ENCODE peak calls at places on chromosomes 11 and 22, in four cellular contexts. N is mesothelial cell of epicardium, M is mucosa of descending colon, L is fibroblast of pulmonary artery. B is an unnamed sample.

GRCh38 chr11:103210543-103210942 is 101.3 kb downstream of the DYNC2H1 start:
- DNase-seq in N (no peak), L (no peak), M (no peak), B (no peak)

GRCh38 chr11:61526956-61527731 is 18.6 kb downstream of the LRRC10B start:
- DNase-seq in N (no peak), L (no peak), M (no peak), B (no peak)

GRCh38 chr11:75270896-75271415 is 30.4 kb downstream of the TPBGL start:
- DNase-seq in L (peak; percentile 32), N (no peak), M (no peak), B (no peak)

GRCh38 chr22:39254789-39255298 is 10.1 kb upstream of the PDGFB start:
- DNase-seq in M (no peak), L (peak; percentile 41), N (no peak), B (no peak)

GRCh38 chr11:9601041-9601875 is 27.8 kb downstream of the WEE1 start:
- DNase-seq in N (no peak), M (peak; percentile 57), L (peak; percentile 70), B (no peak)

GRCh38 chr22:24322522-24322921 is 51.9 kb downstream of the SPECC1L start:
- DNase-seq in L (no peak), N (no peak), M (no peak), B (no peak)

GRCh38 chr22:24871611-24872205 is 65.7 kb downstream of the SGSM1 start:
- DNase-seq in N (no peak), M (no peak), L (no peak), B (no peak)

GRCh38 chr22:42964994-42965699 is 49.8 kb downstream of the PACSIN2 start:
- DNase-seq in N (no peak), L (no peak), M (no peak), B (no peak)

GRCh38 chr11:43837879-43838278 is 42.8 kb upstream of the ALKBH3 start:
- DNase-seq in L (no peak), M (no peak), N (no peak), B (no peak)

GRCh38 chr22:43092085-43092484 is 2.9 kb upstream of the TTLL1 start:
- DNase-seq in L (no peak), M (no peak), N (no peak), B (no peak)

GRCh38 chr11:60700689-60701508 is 1.5 kb downstream of the MS4A8 start:
- DNase-seq in M (peak; percentile 81), N (no peak), L (peak; percentile 11), B (peak; percentile 37)

GRCh38 chr11:10456519-10456918 is 1.5 kb downstream of the AMPD3 start:
- DNase-seq in N (no peak), L (no peak), M (no peak), B (no peak)

GRCh38 chr22:25696763-25697710 is 45.0 kb upstream of the MYO18B start:
- DNase-seq in M (no peak), N (no peak), L (peak; percentile 9), B (no peak)

GRCh38 chr22:37202001-37202555 is 10.2 kb downstream of the SSTR3 start:
- DNase-seq in L (no peak), N (no peak), M (no peak), B (no peak)

GRCh38 chr11:16511109-16511806 is 154.9 kb upstream of the SOX6 start:
- DNase-seq in N (no peak), L (peak; percentile 2), M (no peak), B (no peak)

GRCh38 chr11:103803062-103803461 is 233.4 kb upstream of the DDI1 start:
- DNase-seq in N (no peak), M (no peak), L (peak; percentile 88), B (no peak)

GRCh38 chr11:73308963-73309960 is 1.2 kb downstream of the ARHGEF17 start:
- DNase-seq in N (peak; percentile 75), L (peak; percentile 97), M (peak; percentile 77), B (peak; percentile 55)

GRCh38 chr11:46183819-46184218 is 62.6 kb upstream of the PHF21A start:
- DNase-seq in M (no peak), N (no peak), L (peak; percentile 4), B (no peak)

GRCh38 chr11:94326947-94327346 is 22.6 kb downstream of the IZUMO1R start:
- DNase-seq in N (no peak), M (peak; percentile 12), L (no peak), B (no peak)

GRCh38 chr11:60849641-60850520 is 5.9 kb downstream of the PTGDR2 start:
- DNase-seq in N (no peak), M (no peak), L (no peak), B (no peak)

GRCh38 chr11:75024764-75025211 is 36.1 kb downstream of the NEU3 start:
- DNase-seq in M (no peak), L (no peak), N (no peak), B (no peak)

GRCh38 chr11:59222464-59223065 is 9.8 kb upstream of the MPEG1 start:
- DNase-seq in M (no peak), N (no peak), L (no peak), B (no peak)

GRCh38 chr22:16955678-16956210 is 52.3 kb downstream of the GAB4 start:
- DNase-seq in M (no peak), N (no peak), L (no peak), B (no peak)

GRCh38 chr11:63521896-63522295 is 14.7 kb upstream of the PLAAT4 start:
- DNase-seq in N (no peak), M (no peak), L (no peak), B (no peak)

GRCh38 chr11:68998390-68998911 is 14.6 kb downstream of the MRGPRF start:
- DNase-seq in L (peak; percentile 40), M (no peak), N (no peak), B (no peak)
- TF ChIP-seq CTCF in L (no peak), M (no peak), N (no peak), B (no peak)

GRCh38 chr11:119018074-119018938 is at the start of the genes RPS25 and TRAPPC4:
- DNase-seq in L (peak; percentile 97), M (peak; percentile 95), N (peak; percentile 84), B (peak; percentile 90)
- TF ChIP-seq CTCF in L (no peak), M (no peak), N (no peak), B (no peak)

GRCh38 chr22:44360686-44361381 is 48.1 kb upstream of the SHISAL1 start:
- DNase-seq in L (peak; percentile 67), M (no peak), N (no peak), B (no peak)
- TF ChIP-seq CTCF in L (peak; percentile 30), M (no peak), N (no peak), B (no peak)

DNA sequence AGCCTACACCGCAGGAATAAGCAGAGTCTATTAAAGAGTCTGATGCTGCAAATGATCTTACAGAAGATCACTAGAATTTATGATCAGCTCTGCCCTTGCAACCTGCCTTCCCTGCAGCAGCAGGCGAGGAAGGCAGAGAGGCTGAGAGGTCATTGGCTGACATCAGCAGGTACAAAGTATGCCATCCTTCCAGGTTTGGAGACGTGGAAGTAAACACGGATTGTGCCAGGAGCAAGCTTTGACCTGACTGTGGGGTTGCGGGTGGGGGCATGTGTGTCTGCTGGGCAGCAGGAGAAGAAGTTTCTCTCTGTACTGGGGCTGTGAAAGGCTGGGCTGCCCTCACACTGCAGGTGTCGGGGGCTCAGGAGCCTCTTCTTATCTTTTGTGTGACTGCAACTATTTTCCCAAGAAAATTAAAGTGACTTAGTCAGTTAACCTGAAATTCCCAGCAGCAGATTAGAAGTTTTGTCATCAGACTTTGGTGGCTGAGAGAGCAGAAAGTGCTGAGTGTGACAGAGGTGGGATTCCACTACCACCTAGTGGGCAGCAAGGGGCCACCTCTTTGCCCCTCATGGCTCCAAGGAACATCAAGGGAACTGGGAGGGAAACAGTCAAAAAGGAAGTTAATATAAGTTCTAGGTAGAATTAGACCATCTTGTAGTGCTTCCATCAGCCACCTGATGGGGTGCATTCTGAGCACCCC is 565.9 kb downstream of the ETS1 start:
- DNase-seq in N (no peak), L (peak; percentile 48), M (no peak), B (no peak)
- TF ChIP-seq CTCF in N (no peak), L (peak; percentile 48), M (no peak), B (peak; percentile 64)

GRCh38 chr22:20956258-20957117 is 10.6 kb upstream of the AIFM3 start:
- DNase-seq in L (peak; percentile 22), M (peak; percentile 86), N (no peak), B (no peak)
- TF ChIP-seq CTCF in L (no peak), M (no peak), N (no peak), B (no peak)

GRCh38 chr11:2779499-2779980 is 79.7 kb upstream of the KCNQ1OT1 start:
- DNase-seq in M (no peak), L (no peak), N (peak; percentile 11), B (no peak)
- TF ChIP-seq CTCF in M (no peak), L (no peak), N (no peak), B (no peak)

GRCh38 chr11:19739872-19740271 is 27.2 kb downstream of the NAV2 start:
- DNase-seq in N (no peak), M (no peak), L (peak; percentile 24), B (peak; percentile 18)
- TF ChIP-seq CTCF in N (no peak), M (no peak), L (peak; percentile 39), B (peak; percentile 46)

GRCh38 chr11:130096823-130097222 is 27.1 kb downstream of the APLP2 start:
- DNase-seq in L (no peak), M (no peak), N (no peak), B (no peak)

GRCh38 chr11:130092661-130093060 is 23.0 kb downstream of the APLP2 start:
- DNase-seq in N (no peak), M (no peak), L (no peak), B (no peak)

GRCh38 chr11:130096042-130096441 is 26.3 kb downstream of the APLP2 start:
- DNase-seq in N (no peak), M (no peak), L (no peak), B (no peak)

GRCh38 chr11:130095326-130095725 is 25.6 kb downstream of the APLP2 start:
- DNase-seq in M (no peak), L (no peak), N (no peak), B (no peak)

GRCh38 chr11:130094614-130095013 is 24.9 kb downstream of the APLP2 start:
- DNase-seq in M (no peak), N (no peak), L (peak; percentile 36), B (no peak)
- TF ChIP-seq CTCF in M (no peak), N (no peak), L (no peak), B (no peak)

GRCh38 chr22:35369996-35370395 is 10.9 kb upstream of the HMOX1 start:
- DNase-seq in N (no peak), L (no peak), M (no peak), B (no peak)

GRCh38 chr22:35363571-35364086 is 17.3 kb upstream of the HMOX1 start:
- DNase-seq in L (no peak), N (no peak), M (no peak), B (no peak)

GRCh38 chr22:35368386-35368785 is 12.5 kb upstream of the HMOX1 start:
- DNase-seq in M (peak; percentile 36), N (no peak), L (no peak), B (no peak)

GRCh38 chr22:35367331-35367886 is 13.5 kb upstream of the HMOX1 start:
- DNase-seq in N (no peak), M (peak; percentile 53), L (no peak), B (no peak)
- TF ChIP-seq CTCF in N (no peak), M (no peak), L (no peak), B (no peak)

GRCh38 chr11:12377106-12377823 is at the start of gene PARVA:
- DNase-seq in N (peak; percentile 46), M (peak; percentile 67), L (peak; percentile 88), B (peak; percentile 60)
- TF ChIP-seq CTCF in N (no peak), M (no peak), L (no peak), B (no peak)

B was measured in neural crest cell.